ENCODE peak calls at places on chromosomes 1 and 21, in five cellular contexts. C is colonic mucosa; B is stimulated activated CD8-positive, alpha-beta memory T cell treated with anti-CD3 and anti-CD28 coated beads, Interleukin-4, amount 100 ng/mL, for 24 hours; X is bronchial epithelial cell; D is mesothelial cell of epicardium. M is an unnamed sample.

GRCh38 chr1:111723091-111723806 is 15.9 kb downstream of the INKA2 start:
- DNase-seq in C (no peak), B (no peak), X (no peak), D (no peak), M (no peak)

GRCh38 chr1:1098656-1099425 is 17.0 kb downstream of the C1orf159 start:
- DNase-seq in C (no peak), B (no peak), X (no peak), D (no peak), M (no peak)

GRCh38 chr1:214220891-214221290 is 60.1 kb upstream of the SMYD2 start:
- DNase-seq in C (no peak), B (no peak), X (peak), D (no peak), M (no peak)

GRCh38 chr21:43001316-43001715 is 27.0 kb downstream of the PKNOX1 start:
- DNase-seq in C (no peak), B (no peak), X (no peak), D (no peak), M (no peak)

GRCh38 chr1:9388628-9389184 is 96.0 kb downstream of the SPSB1 start:
- DNase-seq in C (no peak), B (no peak), X (no peak), D (no peak), M (no peak)

GRCh38 chr1:151624783-151625182 is 12.9 kb downstream of the SNX27 start:
- DNase-seq in C (no peak), B (no peak), X (no peak), D (no peak), M (no peak)

GRCh38 chr1:116852910-116853309 is 56.8 kb upstream of the PTGFRN start:
- DNase-seq in C (no peak), B (no peak), X (peak), D (no peak), M (no peak)

GRCh38 chr1:218390625-218391024 is 45.5 kb downstream of the TGFB2 start:
- DNase-seq in C (no peak), B (no peak), X (peak), D (no peak), M (no peak)

GRCh38 chr1:24047101-24047459 is 64.9 kb downstream of the MYOM3 start:
- DNase-seq in C (peak), B (no peak), X (peak), D (no peak), M (no peak)

GRCh38 chr1:153945131-153945794 is 1.3 kb downstream of the DENND4B start:
- DNase-seq in C (peak), B (peak), X (peak), D (no peak), M (peak)

GRCh38 chr1:112026018-112026417 is 36.5 kb upstream of the KCND3 start:
- DNase-seq in C (no peak), B (no peak), X (no peak), D (no peak), M (no peak)

GRCh38 chr1:240285541-240285940 is 193.9 kb downstream of the FMN2 start:
- DNase-seq in C (no peak), B (no peak), X (peak), D (no peak), M (no peak)

GRCh38 chr1:216074196-216074595 is 349.1 kb downstream of the USH2A start:
- DNase-seq in C (no peak), B (no peak), X (no peak), D (no peak), M (no peak)

GRCh38 chr1:96362623-96363022 is 359.0 kb upstream of the PTBP2 start:
- DNase-seq in C (no peak), B (no peak), X (peak), D (no peak), M (no peak)

GRCh38 chr1:206794294-206794908 is 22.1 kb upstream of the IL10 start:
- DNase-seq in C (no peak), B (no peak), X (no peak), D (no peak), M (no peak)

GRCh38 chr21:42039911-42040351 is 29.8 kb upstream of the ZBTB21 start:
- DNase-seq in C (no peak), B (no peak), X (no peak), D (no peak), M (no peak)

GRCh38 chr21:44742418-44743153 is 31.2 kb upstream of the TSPEAR start:
- DNase-seq in C (no peak), B (no peak), X (peak), D (no peak), M (no peak)

GRCh38 chr1:173224887-173225280 is 17.8 kb upstream of the TNFSF4 start:
- DNase-seq in C (no peak), B (no peak), X (no peak), D (no peak), M (no peak)

GRCh38 chr1:19179597-19180271 is 30.3 kb downstream of the UBR4 start:
- DNase-seq in C (no peak), B (no peak), X (peak), D (no peak), M (peak)

GRCh38 chr1:59288046-59288445 is 8.8 kb upstream of the FGGY start:
- DNase-seq in C (no peak), B (no peak), X (no peak), D (no peak), M (no peak)

GRCh38 chr1:2611621-2612437 is 21.0 kb downstream of the MMEL1 start:
- DNase-seq in C (no peak), B (no peak), X (no peak), D (no peak), M (no peak)

GRCh38 chr1:41895552-41895951 is 23.2 kb downstream of the HIVEP3 start:
- DNase-seq in C (no peak), B (no peak), X (peak), D (no peak), M (no peak)

GRCh38 chr1:121483961-121484424 is 299.2 kb downstream of the SRGAP2C start:
- DNase-seq in C (no peak), B (no peak), X (peak), D (no peak), M (no peak)

GRCh38 chr1:29924017-29924431 is 687.7 kb downstream of the PTPRU start:
- DNase-seq in C (no peak), B (no peak), X (no peak), D (no peak), M (no peak)

GRCh38 chr21:38784458-38785266 is 21.1 kb upstream of the ETS2 start:
- DNase-seq in C (no peak), B (no peak), X (no peak), D (no peak), M (no peak)

GRCh38 chr1:110708968-110709367 is 34.2 kb upstream of the KCNA3 start:
- DNase-seq in C (no peak), B (no peak), X (no peak), D (no peak), M (no peak)

GRCh38 chr1:23188434-23188884 is 19.8 kb upstream of the LUZP1 start:
- DNase-seq in C (no peak), B (no peak), X (peak), D (no peak), M (no peak)

GRCh38 chr1:35451125-35451528 is 106.1 kb downstream of the KIAA0319L start:
- DNase-seq in C (peak), B (peak), X (peak), D (peak), M (peak)

GRCh38 chr1:41102208-41102607 is 80.7 kb upstream of the SLFNL1 start:
- DNase-seq in C (peak), B (no peak), X (peak), D (no peak), M (peak)